ENCODE peak calls at places on chromosomes 12 and 14, in five cellular contexts. One of them, this sample, is unnamed.

GRCh38 chr12:93699271-93700141 is 22.3 kb downstream of the CRADD start:
- DNase-seq in kidney: no peak
- DNase-seq in cardiac fibroblast: peak
- DNase-seq in stomach: no peak
- DNase-seq in GM20000: no peak
- DNase-seq in this sample: peak

GRCh38 chr12:27429606-27430005 is 16.9 kb upstream of the SMCO2 start:
- DNase-seq in cardiac fibroblast: no peak
- DNase-seq in stomach: no peak
- DNase-seq in kidney: no peak
- DNase-seq in GM20000: no peak
- DNase-seq in this sample: no peak

GRCh38 chr12:117875652-117876491 is 92.9 kb downstream of the KSR2 start:
- DNase-seq in GM20000: no peak
- DNase-seq in cardiac fibroblast: peak
- DNase-seq in kidney: peak
- DNase-seq in stomach: no peak
- DNase-seq in this sample: no peak

GRCh38 chr12:64806593-64806992 is 17.9 kb upstream of the TBC1D30 start:
- DNase-seq in stomach: no peak
- DNase-seq in GM20000: no peak
- DNase-seq in kidney: no peak
- DNase-seq in cardiac fibroblast: peak
- DNase-seq in this sample: peak

GRCh38 chr12:100528471-100529139 is 44.9 kb upstream of the GAS2L3 start:
- DNase-seq in cardiac fibroblast: no peak
- DNase-seq in stomach: no peak
- DNase-seq in kidney: no peak
- DNase-seq in GM20000: no peak
- DNase-seq in this sample: no peak

GRCh38 chr14:105059035-105059916 is 6.0 kb downstream of the GPR132 start:
- DNase-seq in kidney: peak
- DNase-seq in stomach: no peak
- DNase-seq in GM20000: no peak
- DNase-seq in cardiac fibroblast: peak
- DNase-seq in this sample: peak

GRCh38 chr12:97456792-97457191 is 5.8 kb upstream of the RMST start:
- DNase-seq in stomach: no peak
- DNase-seq in GM20000: no peak
- DNase-seq in cardiac fibroblast: no peak
- DNase-seq in kidney: no peak
- DNase-seq in this sample: no peak

GRCh38 chr12:80186727-80187217 is 87.4 kb downstream of the OTOGL start:
- DNase-seq in kidney: no peak
- DNase-seq in stomach: peak
- DNase-seq in cardiac fibroblast: peak
- DNase-seq in GM20000: peak
- DNase-seq in this sample: peak

GRCh38 chr12:12922191-12922616 is 29.8 kb downstream of the GPRC5D start:
- DNase-seq in stomach: no peak
- DNase-seq in kidney: no peak
- DNase-seq in GM20000: no peak
- DNase-seq in cardiac fibroblast: peak
- DNase-seq in this sample: peak

GRCh38 chr12:92139634-92140555 is 5.8 kb downstream of the BTG1 start:
- DNase-seq in kidney: no peak
- DNase-seq in cardiac fibroblast: no peak
- DNase-seq in GM20000: no peak
- DNase-seq in stomach: no peak
- DNase-seq in this sample: peak

GRCh38 chr12:19223695-19224094 is 94.2 kb downstream of the PLEKHA5 start:
- DNase-seq in cardiac fibroblast: peak
- DNase-seq in stomach: no peak
- DNase-seq in GM20000: no peak
- DNase-seq in kidney: no peak
- DNase-seq in this sample: no peak

GRCh38 chr14:48350971-48351370 is 675.6 kb upstream of the MDGA2 start:
- DNase-seq in stomach: no peak
- DNase-seq in kidney: no peak
- DNase-seq in GM20000: no peak
- DNase-seq in cardiac fibroblast: no peak
- DNase-seq in this sample: peak

GRCh38 chr12:65306603-65307501 is 28.4 kb downstream of the MSRB3 start:
- DNase-seq in GM20000: no peak
- DNase-seq in cardiac fibroblast: peak
- DNase-seq in kidney: no peak
- DNase-seq in stomach: no peak
- DNase-seq in this sample: peak

GRCh38 chr12:43370299-43370698 is 181.7 kb downstream of the ADAMTS20 start:
- DNase-seq in kidney: no peak
- DNase-seq in stomach: no peak
- DNase-seq in GM20000: no peak
- DNase-seq in cardiac fibroblast: peak
- DNase-seq in this sample: peak

GRCh38 chr14:102316746-102317563 is 2.6 kb upstream of the ZNF839 start:
- DNase-seq in stomach: peak
- DNase-seq in cardiac fibroblast: peak
- DNase-seq in GM20000: peak
- DNase-seq in kidney: peak
- DNase-seq in this sample: peak

GRCh38 chr12:67431436-67432049 is 162.4 kb downstream of the CAND1 start:
- DNase-seq in kidney: no peak
- DNase-seq in cardiac fibroblast: peak
- DNase-seq in GM20000: no peak
- DNase-seq in stomach: no peak
- DNase-seq in this sample: peak

GRCh38 chr14:75604979-75605825 is 26.8 kb downstream of the FLVCR2 start:
- DNase-seq in GM20000: no peak
- DNase-seq in stomach: no peak
- DNase-seq in kidney: no peak
- DNase-seq in cardiac fibroblast: peak
- DNase-seq in this sample: peak

GRCh38 chr12:132615579-132616066 is 3.0 kb upstream of the P2RX2 start:
- DNase-seq in kidney: no peak
- DNase-seq in GM20000: no peak
- DNase-seq in stomach: no peak
- DNase-seq in cardiac fibroblast: no peak
- DNase-seq in this sample: no peak

GRCh38 chr14:32601908-32602307 is 272.8 kb downstream of the AKAP6 start:
- DNase-seq in stomach: no peak
- DNase-seq in GM20000: no peak
- DNase-seq in kidney: no peak
- DNase-seq in cardiac fibroblast: peak
- DNase-seq in this sample: no peak

GRCh38 chr12:96985515-96986362 is 78.7 kb downstream of the NEDD1 start:
- DNase-seq in stomach: peak
- DNase-seq in GM20000: peak
- DNase-seq in kidney: no peak
- DNase-seq in cardiac fibroblast: peak
- DNase-seq in this sample: peak

GRCh38 chr14:89688520-89688919 is 266.0 kb downstream of the EFCAB11 start:
- DNase-seq in kidney: no peak
- DNase-seq in cardiac fibroblast: peak
- DNase-seq in GM20000: no peak
- DNase-seq in stomach: no peak
- DNase-seq in this sample: no peak

GRCh38 chr14:24332094-24332983 is 2.5 kb downstream of the ADCY4 start:
- DNase-seq in cardiac fibroblast: peak
- DNase-seq in kidney: peak
- DNase-seq in GM20000: peak
- DNase-seq in stomach: peak
- DNase-seq in this sample: peak

GRCh38 chr12:71397433-71397954 is 42.1 kb upstream of the LGR5 start:
- DNase-seq in GM20000: no peak
- DNase-seq in kidney: no peak
- DNase-seq in cardiac fibroblast: no peak
- DNase-seq in stomach: no peak
- DNase-seq in this sample: no peak

GRCh38 chr12:57127101-57127709 is 1.1 kb upstream of the LRP1 start:
- DNase-seq in cardiac fibroblast: no peak
- DNase-seq in kidney: peak
- DNase-seq in stomach: peak
- DNase-seq in GM20000: peak
- DNase-seq in this sample: peak

GRCh38 chr14:84655014-84655413 is 874.9 kb upstream of the FLRT2 start:
- DNase-seq in GM20000: no peak
- DNase-seq in cardiac fibroblast: no peak
- DNase-seq in stomach: no peak
- DNase-seq in kidney: no peak
- DNase-seq in this sample: no peak

DNA sequence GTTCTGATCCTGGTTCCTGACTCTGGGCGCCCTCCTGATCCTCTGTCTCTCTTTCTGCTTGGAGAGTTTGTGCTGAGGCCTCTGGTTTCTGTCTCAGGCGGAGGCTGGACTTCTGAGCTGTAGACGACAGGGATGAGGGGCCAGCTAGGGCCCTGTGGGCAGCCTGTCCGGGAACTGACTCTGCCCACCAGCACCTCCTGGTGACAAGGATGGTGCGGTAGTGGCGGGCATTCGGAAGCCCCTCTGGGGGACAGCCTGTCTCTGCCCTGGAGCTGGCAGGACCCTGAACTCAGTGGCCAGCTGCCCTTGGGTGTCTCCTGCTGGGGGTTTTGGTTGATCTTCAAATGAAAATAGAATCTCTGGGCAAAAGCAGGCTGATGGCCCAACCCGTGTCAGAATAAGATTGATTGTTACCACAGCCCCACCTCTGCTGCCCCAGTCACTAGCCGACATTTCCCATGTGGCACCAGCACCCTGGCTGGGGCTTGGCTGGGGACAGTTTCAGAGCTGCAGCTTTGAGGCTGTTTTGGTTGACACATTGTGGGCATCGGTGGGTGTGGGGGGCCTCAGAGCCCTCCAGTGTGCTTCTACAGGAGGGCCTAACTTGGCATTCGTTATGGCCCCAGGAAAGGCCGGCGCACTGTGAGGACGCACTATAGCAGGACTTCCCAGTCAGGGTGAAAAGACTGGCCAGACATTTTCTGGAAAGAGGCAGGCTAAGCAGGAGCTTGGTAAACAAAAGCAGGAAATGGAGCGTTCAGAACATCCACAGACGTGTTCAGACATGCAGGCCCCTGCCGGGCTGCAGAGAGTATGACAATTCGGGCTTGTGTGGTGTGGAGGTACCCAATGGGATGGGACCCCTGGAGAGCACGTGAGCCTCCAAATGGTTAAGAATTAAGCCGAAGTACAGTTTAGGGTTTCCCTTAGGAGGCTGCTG is 16.1 kb downstream of the KRT80 start:
- DNase-seq in GM20000: no peak
- DNase-seq in cardiac fibroblast: peak
- DNase-seq in stomach: no peak
- DNase-seq in kidney: no peak
- DNase-seq in this sample: peak
- TF ChIP-seq CTCF in GM20000: no peak
- TF ChIP-seq CTCF in cardiac fibroblast: peak
- TF ChIP-seq CTCF in stomach: no peak
- TF ChIP-seq CTCF in kidney: peak
- TF ChIP-seq CTCF in this sample: peak

DNA sequence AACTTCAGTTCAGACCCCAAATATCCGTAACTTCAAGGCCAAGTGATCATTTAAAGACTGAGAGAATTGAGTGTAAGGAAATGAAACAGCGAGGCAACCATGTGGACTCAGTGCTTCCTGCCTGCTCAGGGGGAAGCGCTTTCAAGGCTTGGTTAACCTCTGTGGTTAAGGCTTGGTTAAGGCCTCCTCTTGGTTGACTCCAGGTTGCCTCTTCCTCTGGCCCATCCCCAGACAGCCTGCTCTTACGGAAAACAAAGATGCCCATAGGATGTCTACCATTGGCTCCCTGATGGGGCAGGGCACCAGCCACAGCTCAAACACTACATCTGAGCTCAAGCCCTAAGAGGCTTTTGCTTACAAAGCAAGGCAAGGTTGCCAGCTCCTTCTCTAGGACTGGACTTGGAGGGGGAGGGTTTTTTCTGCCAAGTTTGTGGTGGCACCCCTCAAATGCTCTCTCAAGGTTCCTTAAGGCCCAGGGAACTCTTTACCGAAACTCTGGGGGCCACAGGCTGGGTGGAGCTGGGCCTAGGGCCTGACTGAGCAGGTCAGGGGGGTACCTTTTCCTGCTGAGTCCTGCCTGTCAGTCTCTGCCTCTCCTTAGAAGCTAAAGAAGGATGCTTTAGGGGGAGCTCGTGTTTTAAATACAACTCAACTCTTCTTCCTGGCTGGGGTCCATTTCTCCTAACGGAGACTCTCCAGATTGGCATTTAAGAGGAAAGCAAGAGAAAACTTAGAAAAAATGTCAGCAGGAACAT is 13.7 kb downstream of the COL2A1 start:
- DNase-seq in stomach: no peak
- DNase-seq in kidney: peak
- DNase-seq in cardiac fibroblast: peak
- DNase-seq in GM20000: peak
- DNase-seq in this sample: no peak
- TF ChIP-seq CTCF in stomach: no peak
- TF ChIP-seq CTCF in kidney: no peak
- TF ChIP-seq CTCF in cardiac fibroblast: no peak
- TF ChIP-seq CTCF in GM20000: no peak
- TF ChIP-seq CTCF in this sample: no peak

DNA sequence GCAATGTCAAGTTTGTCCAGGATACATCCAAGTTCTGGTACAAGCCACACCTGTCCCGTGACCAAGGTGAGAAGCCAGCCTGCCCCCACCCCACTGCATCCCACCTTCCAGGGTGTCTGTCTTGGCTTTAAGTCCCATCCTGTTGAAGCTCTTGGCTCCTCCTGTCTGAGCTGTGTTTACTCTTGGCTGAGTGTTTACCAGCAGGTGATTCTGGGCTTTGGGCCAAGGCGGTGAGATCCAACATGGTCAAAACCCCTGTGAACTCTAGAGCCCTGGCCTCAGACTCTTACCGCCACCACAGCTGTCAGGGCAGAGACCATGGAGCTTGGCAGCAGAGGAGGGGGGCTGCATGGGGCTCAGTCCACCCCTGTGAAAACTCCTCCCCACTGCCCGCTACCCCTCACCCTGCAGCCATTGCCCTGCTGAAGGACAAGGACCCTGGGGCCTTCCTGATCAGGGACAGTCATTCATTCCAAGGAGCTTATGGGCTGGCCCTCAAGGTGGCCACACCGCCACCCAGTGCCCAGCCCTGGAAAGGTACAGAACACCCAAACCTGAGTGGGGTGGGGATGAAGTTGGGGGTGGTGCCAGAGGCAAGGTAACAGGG is 11.6 kb downstream of the TNS2 start:
- DNase-seq in kidney: peak
- DNase-seq in cardiac fibroblast: no peak
- DNase-seq in stomach: peak
- DNase-seq in GM20000: no peak
- DNase-seq in this sample: no peak
- TF ChIP-seq CTCF in kidney: peak
- TF ChIP-seq CTCF in cardiac fibroblast: peak
- TF ChIP-seq CTCF in stomach: no peak
- TF ChIP-seq CTCF in GM20000: no peak
- TF ChIP-seq CTCF in this sample: peak

GRCh38 chr14:86035882-86036281 is 505.9 kb downstream of the FLRT2 start:
- DNase-seq in stomach: no peak
- DNase-seq in kidney: no peak
- DNase-seq in cardiac fibroblast: peak
- DNase-seq in GM20000: peak
- DNase-seq in this sample: peak

GRCh38 chr14:86038401-86038985 is 508.5 kb downstream of the FLRT2 start:
- DNase-seq in cardiac fibroblast: peak
- DNase-seq in GM20000: peak
- DNase-seq in kidney: no peak
- DNase-seq in stomach: peak
- DNase-seq in this sample: peak
- TF ChIP-seq CTCF in cardiac fibroblast: peak
- TF ChIP-seq CTCF in GM20000: peak
- TF ChIP-seq CTCF in kidney: peak
- TF ChIP-seq CTCF in stomach: no peak
- TF ChIP-seq CTCF in this sample: peak

GRCh38 chr12:83389237-83389996 is 702.7 kb downstream of the TMTC2 start:
- DNase-seq in GM20000: peak
- DNase-seq in cardiac fibroblast: no peak
- DNase-seq in kidney: no peak
- DNase-seq in stomach: no peak
- DNase-seq in this sample: peak
- TF ChIP-seq CTCF in GM20000: no peak
- TF ChIP-seq CTCF in cardiac fibroblast: no peak
- TF ChIP-seq CTCF in kidney: peak
- TF ChIP-seq CTCF in stomach: no peak
- TF ChIP-seq CTCF in this sample: peak